ENCODE peak calls at places on chromosome 7, in eight cellular contexts. O, A, B, M, W, D, S and J are unnamed samples.

GRCh38 chr7:17302575-17303142 is 4.2 kb downstream of the AHR start:
- DNase-seq in B (no peak), D (peak), S (no peak), O (peak), W (no peak), A (no peak), M (peak), J (peak)

GRCh38 chr7:6675807-6676405 is 30.8 kb downstream of the ZNF12 start:
- DNase-seq in M (no peak), A (no peak), D (no peak), W (no peak), S (no peak), O (no peak), B (no peak), J (peak)

GRCh38 chr7:127665922-127666321 is 13.9 kb downstream of the SND1 start:
- DNase-seq in W (no peak), A (no peak), M (no peak), D (no peak), O (no peak), B (no peak), S (no peak), J (no peak)

GRCh38 chr7:106178593-106179134 is 66.6 kb upstream of the SYPL1 start:
- DNase-seq in D (peak), M (peak), A (no peak), O (peak), S (no peak), W (no peak), B (no peak), J (peak)

GRCh38 chr7:12826079-12826478 is 138.6 kb downstream of the ARL4A start:
- DNase-seq in D (no peak), M (no peak), S (no peak), O (no peak), W (no peak), B (no peak), A (no peak), J (no peak)

GRCh38 chr7:45642044-45642443 is 67.9 kb downstream of the ADCY1 start:
- DNase-seq in W (no peak), S (no peak), M (no peak), B (no peak), A (no peak), O (no peak), D (no peak), J (no peak)

GRCh38 chr7:2759736-2760097 is 71.7 kb downstream of the AMZ1 start:
- DNase-seq in M (no peak), A (no peak), O (no peak), D (no peak), B (no peak), S (no peak), W (no peak), J (no peak)

GRCh38 chr7:121302214-121302745 is 26.5 kb upstream of the WNT16 start:
- DNase-seq in D (no peak), O (no peak), W (peak), S (no peak), B (peak), M (peak), A (no peak), J (peak)

GRCh38 chr7:102450242-102450641 is 14.4 kb downstream of the ALKBH4 start:
- DNase-seq in B (no peak), D (no peak), W (no peak), M (no peak), A (no peak), S (no peak), O (no peak), J (no peak)

GRCh38 chr7:130322615-130323014 is 22.0 kb upstream of the CPA5 start:
- DNase-seq in D (no peak), S (no peak), W (no peak), A (no peak), B (no peak), O (peak), M (no peak), J (no peak)

GRCh38 chr7:29622335-29623265 is 59.0 kb downstream of the PRR15 start:
- DNase-seq in W (no peak), S (no peak), O (peak), D (peak), B (peak), A (peak), M (peak), J (peak)

GRCh38 chr7:45161138-45161537 is 3.5 kb downstream of the RAMP3 start:
- DNase-seq in O (no peak), S (no peak), D (no peak), W (no peak), A (no peak), B (no peak), M (no peak), J (no peak)

GRCh38 chr7:27178366-27178765 is 4.2 kb upstream of the HOXA10 start:
- DNase-seq in A (no peak), W (no peak), B (no peak), O (no peak), S (no peak), M (no peak), D (no peak), J (no peak)

GRCh38 chr7:44847509-44847919 is 373 bp downstream of the H2AZ2 start:
- DNase-seq in W (peak), S (peak), M (peak), B (peak), D (peak), O (peak), A (no peak), J (peak)

GRCh38 chr7:79176859-79177477 is 276.5 kb downstream of the MAGI2 start:
- DNase-seq in M (peak), A (no peak), D (peak), O (peak), W (no peak), S (peak), B (peak), J (peak)

GRCh38 chr7:27151341-27151944 is 940 bp downstream of the HOXA3 start:
- DNase-seq in A (no peak), M (no peak), B (no peak), S (no peak), O (peak), D (no peak), W (no peak), J (no peak)

GRCh38 chr7:139725077-139725476 is 52.7 kb downstream of the HIPK2 start:
- DNase-seq in S (no peak), B (peak), A (no peak), M (peak), O (peak), W (peak), D (no peak), J (peak)

GRCh38 chr7:73577627-73578341 is 595 bp downstream of the TBL2 start:
- DNase-seq in D (no peak), M (no peak), S (no peak), B (no peak), W (no peak), A (no peak), O (no peak), J (peak)

GRCh38 chr7:20275637-20276036 is 55.1 kb upstream of the ITGB8 start:
- DNase-seq in M (peak), A (no peak), S (no peak), D (no peak), O (no peak), W (no peak), B (no peak), J (no peak)

GRCh38 chr7:74466196-74466813 is 12.6 kb downstream of the GTF2IRD1 start:
- DNase-seq in B (no peak), D (no peak), O (no peak), W (no peak), A (no peak), S (peak), M (no peak), J (no peak)

GRCh38 chr7:23472046-23472445 is 1.8 kb upstream of the IGF2BP3 start:
- DNase-seq in W (no peak), M (no peak), D (no peak), A (no peak), S (no peak), O (no peak), B (no peak), J (no peak)

GRCh38 chr7:3404490-3404889 is 103.4 kb downstream of the SDK1 start:
- DNase-seq in S (no peak), A (no peak), M (peak), D (peak), O (peak), B (no peak), W (no peak), J (peak)

GRCh38 chr7:108051449-108051848 is 48.5 kb upstream of the LAMB1 start:
- DNase-seq in B (no peak), S (no peak), W (no peak), D (no peak), A (no peak), O (no peak), M (peak), J (peak)

GRCh38 chr7:6542368-6542767 is 8.9 kb downstream of the GRID2IP start:
- DNase-seq in O (no peak), A (no peak), M (no peak), D (no peak), B (no peak), S (no peak), W (no peak), J (no peak)

GRCh38 chr7:130114776-130115175 is 44.4 kb downstream of the KLHDC10 start:
- DNase-seq in B (no peak), D (no peak), W (no peak), O (peak), S (no peak), A (no peak), M (no peak), J (no peak)

GRCh38 chr7:29795696-29796095 is 10.6 kb upstream of the WIPF3 start:
- DNase-seq in D (no peak), A (no peak), O (no peak), S (no peak), B (no peak), W (no peak), M (no peak), J (no peak)

DNA sequence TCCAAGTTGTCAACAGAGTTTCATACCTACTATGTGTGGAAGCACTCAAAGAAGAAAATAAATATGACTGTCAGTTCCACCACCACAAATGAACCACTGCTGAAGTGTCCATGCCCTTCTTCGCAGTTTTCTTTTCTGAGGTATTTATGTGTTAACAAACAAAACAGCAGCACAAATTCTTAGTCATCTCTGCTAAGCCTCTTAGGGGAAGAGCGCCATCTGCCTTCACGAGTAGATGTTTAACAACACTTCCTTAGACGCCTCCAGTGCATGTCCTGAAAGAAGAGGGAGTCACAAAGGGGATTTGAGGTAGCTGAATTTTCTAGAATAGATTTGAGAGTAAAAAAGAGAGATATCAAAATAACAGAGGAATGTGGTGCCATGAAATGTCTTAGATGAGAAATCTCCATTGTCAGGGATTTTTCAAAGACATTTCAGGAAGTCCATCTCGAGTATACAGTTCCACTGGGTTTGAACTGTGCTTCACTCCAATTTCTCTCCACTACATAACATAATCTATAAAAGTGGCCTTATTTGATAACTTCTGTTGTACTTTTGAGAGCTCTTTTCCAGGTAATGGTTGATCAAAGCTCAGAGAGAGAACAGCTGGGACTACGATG is 775.3 kb upstream of the POM121L12 start:
- DNase-seq in A (no peak), W (no peak), O (no peak), B (no peak), M (no peak), S (no peak), D (peak), J (no peak)
- TF ChIP-seq CTCF in A (no peak), W (no peak), O (no peak), B (no peak), M (no peak), S (no peak), D (peak), J (no peak)

GRCh38 chr7:22216309-22216708 is 140.6 kb downstream of the RAPGEF5 start:
- DNase-seq in B (no peak), W (no peak), D (no peak), O (no peak), A (no peak), M (no peak), S (no peak), J (no peak)
- H3K4me3 ChIP-seq in B (no peak), W (no peak), D (no peak), O (no peak), A (no peak), M (no peak), S (no peak), J (no peak)

GRCh38 chr7:38736135-38736534 is 105.0 kb upstream of the AMPH start:
- DNase-seq in D (no peak), M (peak), B (peak), O (no peak), W (no peak), S (no peak), A (no peak), J (no peak)
- TF ChIP-seq CTCF in D (no peak), M (no peak), B (no peak), O (no peak), W (no peak), S (no peak), A (no peak), J (no peak)

DNA sequence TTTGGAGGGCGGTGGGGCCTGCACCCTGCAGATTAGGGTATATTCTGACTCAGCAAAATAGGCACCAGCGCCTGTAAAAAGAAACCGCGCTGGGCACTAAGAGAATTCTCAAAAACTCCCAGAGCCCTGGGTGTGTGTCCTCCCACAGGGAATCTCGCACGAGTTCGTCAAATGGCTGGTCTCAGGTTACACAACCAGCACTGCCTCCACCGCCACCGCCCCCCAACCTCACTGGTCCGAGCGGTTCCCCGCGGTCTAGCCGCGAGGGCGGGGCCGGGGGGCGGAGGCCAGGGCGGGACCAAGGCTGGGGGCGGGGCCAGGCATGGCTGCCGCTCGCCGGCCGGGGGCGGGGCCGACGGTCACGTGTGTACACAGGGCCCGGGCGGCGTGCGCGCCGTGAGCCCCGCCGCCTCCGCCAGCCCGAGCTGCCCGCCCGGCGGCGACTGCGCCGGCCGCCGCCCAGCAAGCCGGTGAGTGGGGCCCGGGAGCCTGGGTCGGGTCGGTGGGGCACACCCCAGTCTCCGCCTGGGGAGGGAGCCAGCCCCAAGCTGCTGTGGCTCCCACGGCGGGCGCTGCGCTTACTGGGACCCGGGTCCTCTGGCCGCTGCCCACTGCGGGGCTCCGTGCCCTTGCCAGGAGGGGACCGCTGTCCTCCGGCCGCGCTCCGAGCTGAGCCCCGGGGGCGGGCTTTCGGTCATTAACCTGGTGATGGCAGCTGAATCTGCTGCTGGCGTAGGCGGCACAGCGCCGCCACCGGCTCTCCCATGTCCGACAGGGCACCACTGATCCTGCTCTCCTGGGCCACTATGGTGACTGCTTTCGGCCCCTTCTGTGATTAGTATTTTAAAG is at the start of gene GPR146:
- DNase-seq in D (peak), S (peak), O (peak), W (peak), A (peak), M (peak), B (peak), J (peak)
- H3K4me3 ChIP-seq in D (peak), S (peak), O (peak), W (peak), A (peak), M (peak), B (peak), J (peak)

DNA sequence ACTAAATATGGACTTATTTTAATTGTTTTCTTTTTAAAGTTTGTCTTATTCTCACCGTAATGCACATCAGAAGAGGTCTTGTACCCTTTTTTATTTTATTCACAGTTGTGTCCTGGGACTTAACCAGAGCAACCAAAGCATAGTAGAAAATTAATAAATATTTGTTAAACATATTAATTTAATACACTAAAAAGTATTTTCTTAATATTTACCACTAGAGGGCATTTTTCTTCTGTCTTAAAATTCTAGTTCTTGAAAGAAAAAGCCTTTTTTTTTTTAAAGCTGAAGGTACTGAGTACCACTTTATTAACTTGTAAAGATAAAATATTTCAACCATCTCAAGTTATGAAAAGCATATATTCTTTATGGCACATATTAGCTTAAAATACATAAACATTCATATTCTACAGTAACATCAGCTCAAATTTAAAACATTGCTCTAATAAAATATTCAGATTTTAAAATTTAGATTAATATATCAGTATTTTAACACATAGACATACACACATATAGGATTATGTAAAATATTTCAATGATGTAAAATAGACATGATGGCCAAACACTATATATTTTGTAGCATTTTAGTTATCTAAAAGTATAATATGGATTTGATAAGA is 260.4 kb downstream of the SEMA3A start:
- DNase-seq in S (no peak), O (no peak), W (no peak), D (no peak), M (peak), B (no peak), A (no peak), J (peak)
- TF ChIP-seq CTCF in S (peak), O (peak), W (no peak), D (peak), M (peak), B (peak), A (no peak), J (peak)